ENCODE peak calls at places on chromosomes 13 and 19, in four cellular contexts. K is naive thymus-derived CD4-positive, alpha-beta T cell; O is left colon; G is HT1080. U is an unnamed sample.

GRCh38 chr19:39138221-39139211 is 12.9 kb downstream of the PAK4 start:
- DNase-seq in K (no peak), O (no peak), G (no peak), U (no peak)

GRCh38 chr13:111977184-111977516 is 89.8 kb upstream of the SOX1 start:
- DNase-seq in K (no peak), O (no peak), G (no peak), U (no peak)

GRCh38 chr13:113938246-113938645 is 35.6 kb downstream of the C13orf46 start:
- DNase-seq in K (no peak), O (no peak), G (no peak), U (no peak)

GRCh38 chr13:27200413-27201066 is 28.9 kb upstream of the USP12 start:
- DNase-seq in K (no peak), O (no peak), G (no peak), U (no peak)

GRCh38 chr19:7506385-7507328 is 9.2 kb upstream of the ZNF358 start:
- DNase-seq in K (no peak), O (peak), G (peak), U (peak)

GRCh38 chr19:41934849-41935374 is 6.7 kb upstream of the ERFL start:
- DNase-seq in K (peak), O (peak), G (peak), U (peak)

GRCh38 chr13:32905063-32905863 is 111.0 kb upstream of the KL start:
- DNase-seq in K (no peak), O (no peak), G (peak), U (peak)

GRCh38 chr19:50344661-50345318 is 15.6 kb upstream of the KCNC3 start:
- DNase-seq in K (no peak), O (no peak), G (no peak), U (no peak)

GRCh38 chr13:77329133-77330008 is 2.5 kb upstream of the MYCBP2 start:
- DNase-seq in K (peak), O (peak), G (peak), U (peak)

GRCh38 chr19:46015080-46015960 is 7.5 kb downstream of the PGLYRP1 start:
- DNase-seq in K (peak), O (peak), G (no peak), U (peak)

GRCh38 chr13:96782186-96782585 is 212.1 kb downstream of the OXGR1 start:
- DNase-seq in K (no peak), O (no peak), G (no peak), U (no peak)

GRCh38 chr13:100984349-100984748 is 309.8 kb upstream of the TMTC4 start:
- DNase-seq in K (no peak), O (no peak), G (no peak), U (no peak)

U was measured in ELR.